ENCODE peak calls at places on chromosomes 6 and 20, in nine cellular contexts. One of them, this sample, is unnamed.

GRCh38 chr20:3000852-3001523 is 42.4 kb upstream of the GNRH2 start:
- DNase-seq in HEK293T: peak; percentile 61
- DNase-seq in ELR: peak; percentile 75
- DNase-seq in mucosa of gallbladder: no peak
- DNase-seq in fibroblast of pulmonary artery: peak; percentile 77
- DNase-seq in retina: peak; percentile 25
- DNase-seq in NCI-H1092 treated with DMSO at 0.1 percent for 48 hours: peak; percentile 33
- DNase-seq in mesendoderm: peak; percentile 70
- DNase-seq in iris pigment epithelial cell: peak; percentile 73
- DNase-seq in this sample: no peak

GRCh38 chr20:15113374-15113773 is 776.0 kb upstream of the FLRT3 start:
- DNase-seq in mesendoderm: no peak
- DNase-seq in NCI-H1092 treated with DMSO at 0.1 percent for 48 hours: no peak
- DNase-seq in mucosa of gallbladder: no peak
- DNase-seq in fibroblast of pulmonary artery: no peak
- DNase-seq in iris pigment epithelial cell: no peak
- DNase-seq in HEK293T: no peak
- DNase-seq in retina: no peak
- DNase-seq in ELR: no peak
- DNase-seq in this sample: no peak

GRCh38 chr6:108564178-108564577 is 3.5 kb downstream of the FOXO3 start:
- DNase-seq in HEK293T: no peak
- DNase-seq in iris pigment epithelial cell: peak; percentile 92
- DNase-seq in fibroblast of pulmonary artery: peak; percentile 79
- DNase-seq in NCI-H1092 treated with DMSO at 0.1 percent for 48 hours: no peak
- DNase-seq in mesendoderm: no peak
- DNase-seq in ELR: peak; percentile 98
- DNase-seq in retina: no peak
- DNase-seq in mucosa of gallbladder: no peak
- DNase-seq in this sample: peak; percentile 34

GRCh38 chr6:125989631-125990030 is 3.3 kb downstream of the TRMT11 start:
- DNase-seq in retina: no peak
- DNase-seq in ELR: peak; percentile 13
- DNase-seq in mesendoderm: peak; percentile 22
- DNase-seq in HEK293T: no peak
- DNase-seq in NCI-H1092 treated with DMSO at 0.1 percent for 48 hours: no peak
- DNase-seq in mucosa of gallbladder: no peak
- DNase-seq in fibroblast of pulmonary artery: no peak
- DNase-seq in iris pigment epithelial cell: no peak
- DNase-seq in this sample: no peak

GRCh38 chr6:89369009-89369408 is 16.5 kb upstream of the UBE2J1 start:
- DNase-seq in NCI-H1092 treated with DMSO at 0.1 percent for 48 hours: no peak
- DNase-seq in iris pigment epithelial cell: peak; percentile 48
- DNase-seq in mucosa of gallbladder: peak; percentile 64
- DNase-seq in ELR: peak; percentile 65
- DNase-seq in HEK293T: peak; percentile 46
- DNase-seq in retina: no peak
- DNase-seq in mesendoderm: peak; percentile 72
- DNase-seq in fibroblast of pulmonary artery: peak; percentile 63
- DNase-seq in this sample: no peak

GRCh38 chr6:43481591-43482242 is 4.3 kb downstream of the TJAP1 start:
- DNase-seq in HEK293T: no peak
- DNase-seq in retina: no peak
- DNase-seq in mesendoderm: peak; percentile 77
- DNase-seq in NCI-H1092 treated with DMSO at 0.1 percent for 48 hours: no peak
- DNase-seq in mucosa of gallbladder: no peak
- DNase-seq in fibroblast of pulmonary artery: no peak
- DNase-seq in ELR: peak; percentile 45
- DNase-seq in iris pigment epithelial cell: no peak
- DNase-seq in this sample: no peak

GRCh38 chr20:57309544-57310115 is 20.0 kb upstream of the SPO11 start:
- DNase-seq in ELR: no peak
- DNase-seq in fibroblast of pulmonary artery: no peak
- DNase-seq in NCI-H1092 treated with DMSO at 0.1 percent for 48 hours: no peak
- DNase-seq in iris pigment epithelial cell: no peak
- DNase-seq in HEK293T: no peak
- DNase-seq in mesendoderm: no peak
- DNase-seq in mucosa of gallbladder: no peak
- DNase-seq in retina: no peak
- DNase-seq in this sample: no peak

GRCh38 chr6:34490390-34491090 is 24.7 kb downstream of the PACSIN1 start:
- DNase-seq in mucosa of gallbladder: no peak
- DNase-seq in iris pigment epithelial cell: no peak
- DNase-seq in fibroblast of pulmonary artery: no peak
- DNase-seq in ELR: no peak
- DNase-seq in NCI-H1092 treated with DMSO at 0.1 percent for 48 hours: no peak
- DNase-seq in retina: no peak
- DNase-seq in mesendoderm: peak; percentile 26
- DNase-seq in HEK293T: no peak
- DNase-seq in this sample: no peak

GRCh38 chr6:167676666-167677421 is 149.9 kb upstream of the AFDN start:
- DNase-seq in fibroblast of pulmonary artery: peak; percentile 65
- DNase-seq in NCI-H1092 treated with DMSO at 0.1 percent for 48 hours: no peak
- DNase-seq in mucosa of gallbladder: no peak
- DNase-seq in ELR: no peak
- DNase-seq in mesendoderm: no peak
- DNase-seq in HEK293T: no peak
- DNase-seq in retina: peak; percentile 77
- DNase-seq in iris pigment epithelial cell: no peak
- DNase-seq in this sample: no peak

GRCh38 chr6:10481101-10481500 is 40.0 kb upstream of the GCNT2 start:
- DNase-seq in HEK293T: no peak
- DNase-seq in fibroblast of pulmonary artery: no peak
- DNase-seq in mucosa of gallbladder: no peak
- DNase-seq in retina: no peak
- DNase-seq in iris pigment epithelial cell: no peak
- DNase-seq in NCI-H1092 treated with DMSO at 0.1 percent for 48 hours: no peak
- DNase-seq in ELR: peak; percentile 43
- DNase-seq in mesendoderm: peak; percentile 55
- DNase-seq in this sample: no peak

GRCh38 chr20:36396340-36396739 is 90.2 kb downstream of the DLGAP4 start:
- DNase-seq in retina: no peak
- DNase-seq in mucosa of gallbladder: no peak
- DNase-seq in ELR: no peak
- DNase-seq in fibroblast of pulmonary artery: no peak
- DNase-seq in NCI-H1092 treated with DMSO at 0.1 percent for 48 hours: no peak
- DNase-seq in iris pigment epithelial cell: no peak
- DNase-seq in HEK293T: no peak
- DNase-seq in mesendoderm: no peak
- DNase-seq in this sample: no peak

GRCh38 chr6:141445928-141446628 is 686.6 kb upstream of the GJE1 start:
- DNase-seq in ELR: no peak
- DNase-seq in retina: peak; percentile 16
- DNase-seq in mesendoderm: peak; percentile 54
- DNase-seq in iris pigment epithelial cell: no peak
- DNase-seq in NCI-H1092 treated with DMSO at 0.1 percent for 48 hours: no peak
- DNase-seq in HEK293T: no peak
- DNase-seq in mucosa of gallbladder: no peak
- DNase-seq in fibroblast of pulmonary artery: no peak
- DNase-seq in this sample: no peak

GRCh38 chr20:63745961-63746765 is 6.6 kb downstream of the SLC2A4RG start:
- DNase-seq in NCI-H1092 treated with DMSO at 0.1 percent for 48 hours: no peak
- DNase-seq in iris pigment epithelial cell: no peak
- DNase-seq in ELR: no peak
- DNase-seq in mucosa of gallbladder: no peak
- DNase-seq in mesendoderm: no peak
- DNase-seq in retina: no peak
- DNase-seq in HEK293T: no peak
- DNase-seq in fibroblast of pulmonary artery: no peak
- DNase-seq in this sample: no peak

GRCh38 chr6:110558575-110558974 is 82.2 kb upstream of the SLC22A16 start:
- DNase-seq in NCI-H1092 treated with DMSO at 0.1 percent for 48 hours: no peak
- DNase-seq in retina: no peak
- DNase-seq in ELR: no peak
- DNase-seq in HEK293T: no peak
- DNase-seq in fibroblast of pulmonary artery: no peak
- DNase-seq in mucosa of gallbladder: no peak
- DNase-seq in mesendoderm: no peak
- DNase-seq in iris pigment epithelial cell: no peak
- DNase-seq in this sample: no peak

GRCh38 chr6:159301277-159301676 is 132.1 kb downstream of the FNDC1 start:
- DNase-seq in ELR: no peak
- DNase-seq in HEK293T: no peak
- DNase-seq in fibroblast of pulmonary artery: no peak
- DNase-seq in iris pigment epithelial cell: no peak
- DNase-seq in retina: no peak
- DNase-seq in mesendoderm: no peak
- DNase-seq in mucosa of gallbladder: no peak
- DNase-seq in NCI-H1092 treated with DMSO at 0.1 percent for 48 hours: no peak
- DNase-seq in this sample: no peak

GRCh38 chr6:164230259-164230658 is 815.7 kb downstream of the QKI start:
- DNase-seq in mucosa of gallbladder: no peak
- DNase-seq in NCI-H1092 treated with DMSO at 0.1 percent for 48 hours: no peak
- DNase-seq in HEK293T: no peak
- DNase-seq in mesendoderm: no peak
- DNase-seq in ELR: no peak
- DNase-seq in iris pigment epithelial cell: no peak
- DNase-seq in retina: no peak
- DNase-seq in fibroblast of pulmonary artery: no peak
- DNase-seq in this sample: no peak

GRCh38 chr6:136784910-136785746 is 7.1 kb downstream of the MAP3K5 start:
- DNase-seq in mesendoderm: peak; percentile 13
- DNase-seq in NCI-H1092 treated with DMSO at 0.1 percent for 48 hours: no peak
- DNase-seq in iris pigment epithelial cell: peak; percentile 76
- DNase-seq in HEK293T: no peak
- DNase-seq in ELR: peak; percentile 46
- DNase-seq in retina: no peak
- DNase-seq in fibroblast of pulmonary artery: peak; percentile 42
- DNase-seq in mucosa of gallbladder: peak; percentile 41
- DNase-seq in this sample: no peak

GRCh38 chr20:61744691-61745396 is 320.8 kb downstream of the TAF4 start:
- DNase-seq in mucosa of gallbladder: no peak
- DNase-seq in iris pigment epithelial cell: peak; percentile 64
- DNase-seq in NCI-H1092 treated with DMSO at 0.1 percent for 48 hours: no peak
- DNase-seq in retina: no peak
- DNase-seq in HEK293T: no peak
- DNase-seq in mesendoderm: peak; percentile 49
- DNase-seq in fibroblast of pulmonary artery: peak; percentile 6
- DNase-seq in ELR: peak; percentile 34
- DNase-seq in this sample: no peak

GRCh38 chr6:3708540-3708939 is 43.0 kb downstream of the PXDC1 start:
- DNase-seq in retina: no peak
- DNase-seq in fibroblast of pulmonary artery: no peak
- DNase-seq in mucosa of gallbladder: no peak
- DNase-seq in NCI-H1092 treated with DMSO at 0.1 percent for 48 hours: no peak
- DNase-seq in HEK293T: no peak
- DNase-seq in iris pigment epithelial cell: no peak
- DNase-seq in mesendoderm: no peak
- DNase-seq in ELR: no peak
- DNase-seq in this sample: no peak

GRCh38 chr20:2140561-2140960 is 38.9 kb downstream of the STK35 start:
- DNase-seq in mucosa of gallbladder: no peak
- DNase-seq in fibroblast of pulmonary artery: peak; percentile 28
- DNase-seq in mesendoderm: no peak
- DNase-seq in HEK293T: no peak
- DNase-seq in retina: no peak
- DNase-seq in ELR: no peak
- DNase-seq in NCI-H1092 treated with DMSO at 0.1 percent for 48 hours: no peak
- DNase-seq in iris pigment epithelial cell: no peak
- DNase-seq in this sample: no peak

GRCh38 chr6:159324599-159324998 is 155.4 kb downstream of the FNDC1 start:
- DNase-seq in NCI-H1092 treated with DMSO at 0.1 percent for 48 hours: no peak
- DNase-seq in retina: no peak
- DNase-seq in HEK293T: no peak
- DNase-seq in mesendoderm: no peak
- DNase-seq in iris pigment epithelial cell: no peak
- DNase-seq in ELR: no peak
- DNase-seq in fibroblast of pulmonary artery: no peak
- DNase-seq in mucosa of gallbladder: no peak
- DNase-seq in this sample: no peak

GRCh38 chr6:138431276-138432062 is 27.4 kb downstream of the HEBP2 start:
- DNase-seq in fibroblast of pulmonary artery: no peak
- DNase-seq in mesendoderm: no peak
- DNase-seq in retina: no peak
- DNase-seq in NCI-H1092 treated with DMSO at 0.1 percent for 48 hours: no peak
- DNase-seq in iris pigment epithelial cell: no peak
- DNase-seq in ELR: no peak
- DNase-seq in HEK293T: no peak
- DNase-seq in mucosa of gallbladder: no peak
- DNase-seq in this sample: no peak

GRCh38 chr6:13495112-13495765 is 7.8 kb upstream of the GFOD1 start:
- DNase-seq in HEK293T: no peak
- DNase-seq in retina: no peak
- DNase-seq in fibroblast of pulmonary artery: no peak
- DNase-seq in ELR: no peak
- DNase-seq in mesendoderm: no peak
- DNase-seq in iris pigment epithelial cell: no peak
- DNase-seq in mucosa of gallbladder: no peak
- DNase-seq in NCI-H1092 treated with DMSO at 0.1 percent for 48 hours: no peak
- DNase-seq in this sample: no peak